ENCODE peak calls at places on chromosomes 3 and 15, in ten cellular contexts. B is ovary; R is sigmoid colon; F is CD4-positive, CD25-positive, alpha-beta regulatory T cell; A is left lung; E is CD4-positive, alpha-beta memory T cell; N is kidney epithelial cell; O is neuronal stem cell; S is A673; K is Peyer's patch. J is an unnamed sample. For H3K36me3, the result is how much of the 10 kb centered on the place peaks cover.

GRCh38 chr15:35271371-35272043 is 186.4 kb upstream of the NANOGP8 start:
- DNase-seq in B (no peak), R (no peak), F (no peak), A (no peak), E (no peak), N (no peak), O (no peak), S (no peak), K (no peak), J (no peak)

GRCh38 chr3:66827726-66828125 is 170.4 kb upstream of the KBTBD8 start:
- DNase-seq in B (no peak), R (no peak), F (no peak), A (no peak), E (no peak), N (no peak), O (no peak), S (no peak), K (no peak), J (no peak)

GRCh38 chr3:172903642-172904041 is 153.1 kb downstream of the ECT2 start:
- DNase-seq in B (no peak), R (no peak), F (no peak), A (no peak), E (no peak), N (no peak), O (no peak), S (peak), K (no peak), J (no peak)

GRCh38 chr3:196225763-196226364 is 9.5 kb downstream of the SLC51A start:
- DNase-seq in B (no peak), R (peak), F (no peak), A (no peak), E (no peak), N (no peak), O (no peak), S (no peak), K (no peak), J (no peak)

GRCh38 chr15:43238691-43239131 is 17.9 kb upstream of the EPB42 start:
- DNase-seq in B (no peak), R (no peak), F (no peak), A (no peak), E (no peak), N (no peak), O (no peak), S (no peak), K (no peak), J (no peak)

GRCh38 chr3:186099178-186099577 is 9.7 kb downstream of the ETV5 start:
- DNase-seq in B (no peak), R (no peak), F (no peak), A (peak), E (no peak), N (no peak), O (no peak), S (peak), K (no peak), J (no peak)

GRCh38 chr3:137172703-137173102 is 214.9 kb downstream of the IL20RB start:
- DNase-seq in B (no peak), R (no peak), F (no peak), A (no peak), E (no peak), N (no peak), O (no peak), S (no peak), K (no peak), J (no peak)

GRCh38 chr15:51799174-51799907 is 30.1 kb upstream of the TMOD3 start:
- DNase-seq in B (no peak), R (no peak), F (no peak), A (no peak), E (no peak), N (no peak), O (no peak), S (no peak), K (no peak), J (no peak)

GRCh38 chr3:88031543-88032148 is 27.2 kb downstream of the CGGBP1 start:
- DNase-seq in B (no peak), R (no peak), F (peak), A (no peak), E (peak), N (no peak), O (no peak), S (peak), K (no peak), J (no peak)

GRCh38 chr3:53821631-53822068 is 24.6 kb downstream of the CHDH start:
- DNase-seq in B (no peak), R (peak), F (no peak), A (no peak), E (no peak), N (peak), O (no peak), S (no peak), K (no peak), J (no peak)

GRCh38 chr3:141373768-141374526 is 5.6 kb downstream of the ZBTB38 start:
- DNase-seq in B (no peak), R (no peak), F (no peak), A (no peak), E (no peak), N (no peak), O (no peak), S (no peak), K (no peak), J (no peak)

GRCh38 chr15:98522127-98522526 is 126.2 kb upstream of the IGF1R start:
- DNase-seq in B (no peak), R (no peak), F (no peak), A (no peak), E (no peak), N (no peak), O (no peak), S (no peak), K (no peak), J (no peak)

GRCh38 chr3:49634736-49635135 is 39.4 kb upstream of the APEH start:
- DNase-seq in B (no peak), R (no peak), F (no peak), A (no peak), E (no peak), N (no peak), O (no peak), S (no peak), K (no peak), J (no peak)

GRCh38 chr3:159757341-159758060 is 231.1 kb upstream of the IL12A start:
- DNase-seq in B (no peak), R (no peak), F (no peak), A (no peak), E (no peak), N (no peak), O (no peak), S (no peak), K (no peak), J (no peak)

GRCh38 chr15:48888836-48889235 is 10.9 kb downstream of the EID1 start:
- DNase-seq in B (no peak), R (no peak), F (no peak), A (no peak), E (no peak), N (no peak), O (no peak), S (no peak), K (no peak), J (no peak)

DNA sequence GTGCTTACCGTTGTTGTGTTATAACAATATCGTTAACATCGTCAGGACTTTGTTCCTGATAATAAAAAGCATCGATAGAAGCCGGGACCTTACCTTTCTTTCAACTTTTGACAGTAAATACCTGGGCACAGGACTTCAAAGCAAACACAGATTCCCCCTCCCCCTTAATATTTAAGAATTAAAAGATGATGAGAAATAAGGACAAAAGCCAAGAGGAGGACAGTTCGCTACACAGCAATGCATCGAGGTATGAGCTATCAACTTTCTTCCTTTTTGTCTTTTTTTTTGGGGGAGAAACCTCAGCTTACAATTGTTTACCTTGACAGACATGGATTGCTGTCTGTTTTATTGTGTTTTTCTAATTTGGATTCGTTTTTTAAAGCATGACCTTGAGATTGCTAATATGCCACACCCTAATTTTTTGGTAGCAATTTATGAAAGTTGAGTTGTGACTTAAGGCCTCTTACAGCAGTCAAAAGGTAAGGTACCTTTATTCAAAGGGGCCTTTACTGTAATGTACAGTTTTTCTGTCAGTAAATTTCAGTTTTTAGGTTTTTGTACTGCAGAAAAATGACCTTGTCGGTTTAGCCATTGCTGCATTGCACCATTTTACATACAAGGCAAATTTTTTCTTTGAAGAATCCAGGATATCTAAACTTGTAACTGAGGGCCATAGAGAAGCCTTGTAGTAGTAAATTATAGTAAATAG is 1.1 kb downstream of the CHD2 start:
- DNase-seq in B (no peak), R (no peak), F (peak), A (no peak), E (no peak), N (no peak), O (no peak), S (no peak), K (no peak), J (peak)
- H3K36me3 ChIP-seq in B (under half), R (under half), F (under half), A (under half), E (under half), N (under half), O (under half), S (half or more), K (under half), J (under half)

DNA sequence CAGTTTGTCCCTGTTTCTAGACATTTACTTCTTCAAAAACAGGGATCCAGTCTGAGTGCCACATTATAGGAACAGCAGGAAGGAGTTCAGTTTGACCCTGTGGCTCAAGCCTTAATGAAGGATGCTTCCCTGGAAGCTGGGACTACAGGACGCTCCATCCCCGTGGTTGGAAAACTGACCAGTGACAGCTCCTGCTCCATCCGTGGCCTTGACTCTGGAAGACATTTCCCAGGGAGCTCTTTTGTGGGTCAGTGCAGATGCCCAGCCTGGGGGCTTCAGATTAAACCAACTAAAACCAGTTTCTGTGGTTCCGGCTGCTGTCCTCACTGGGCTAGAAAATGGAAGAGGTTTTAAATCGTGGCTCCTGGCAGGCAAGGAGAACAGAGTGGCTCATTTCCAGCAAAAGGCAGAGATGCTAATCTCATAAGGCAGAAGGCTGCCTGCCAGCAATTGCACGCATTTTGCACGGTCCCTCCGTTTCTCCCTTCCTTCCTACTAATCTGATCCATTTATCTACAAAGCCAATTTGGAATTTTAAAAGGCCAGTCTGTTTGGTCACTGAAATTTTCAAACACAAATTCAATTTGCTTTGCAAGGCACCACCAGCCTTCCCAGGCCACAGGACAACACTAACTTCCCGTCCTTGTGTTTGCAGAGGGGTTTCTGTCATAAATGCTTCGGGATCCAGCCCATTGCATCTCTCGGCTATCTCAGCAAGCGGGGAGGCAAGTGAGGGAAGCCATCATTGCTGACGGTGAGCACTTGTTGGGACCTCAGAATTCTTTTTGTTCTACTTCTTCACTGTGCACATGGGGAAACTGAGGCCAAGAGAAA is 6.2 kb upstream of the SSUH2 start:
- DNase-seq in B (no peak), R (peak), F (no peak), A (no peak), E (no peak), N (no peak), O (no peak), S (peak), K (no peak), J (no peak)
- H3K36me3 ChIP-seq in B (under half), R (under half), F (under half), A (under half), E (under half), N (under half), O (under half), S (under half), K (under half), J (under half)

DNA sequence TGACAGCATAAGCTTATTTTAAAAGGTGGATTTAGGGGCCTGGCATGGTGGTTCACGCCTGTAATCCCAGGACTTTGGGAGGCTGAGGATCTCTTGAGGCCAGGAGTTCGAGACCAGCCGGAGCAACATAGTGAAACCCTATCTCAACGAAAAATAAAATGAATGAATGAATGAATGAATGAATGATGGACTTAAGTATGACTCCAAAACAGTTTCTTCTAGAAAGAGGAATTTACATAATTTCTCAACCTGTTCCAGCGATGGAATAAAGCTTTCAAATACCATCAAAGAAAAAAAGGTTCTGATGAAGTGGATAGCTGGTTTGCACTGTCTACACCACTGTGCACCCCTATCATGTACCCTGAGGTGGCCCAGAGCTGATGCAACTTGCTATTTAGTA is 20.1 kb upstream of the NR2C2 start:
- DNase-seq in B (no peak), R (no peak), F (no peak), A (no peak), E (no peak), N (no peak), O (no peak), S (no peak), K (no peak), J (no peak)
- H3K36me3 ChIP-seq in B (under half), R (under half), F (under half), A (under half), E (under half), N (under half), O (under half), S (under half), K (under half), J (under half)

GRCh38 chr3:47495886-47496285 is 17.6 kb downstream of the ELP6 start:
- DNase-seq in B (peak), R (no peak), F (no peak), A (no peak), E (no peak), N (no peak), O (no peak), S (no peak), K (no peak), J (no peak)
- H3K36me3 ChIP-seq in B (under half), R (half or more), F (under half), A (half or more), E (under half), N (under half), O (under half), S (under half), K (half or more), J (half or more)

GRCh38 chr3:45716790-45717336 is 27.7 kb downstream of the SACM1L start:
- DNase-seq in B (no peak), R (no peak), F (no peak), A (no peak), E (no peak), N (no peak), O (no peak), S (no peak), K (no peak), J (no peak)
- H3K36me3 ChIP-seq in B (under half), R (half or more), F (half or more), A (half or more), E (under half), N (under half), O (under half), S (under half), K (under half), J (under half)

GRCh38 chr3:45011756-45012441 is 14.2 kb upstream of the CLEC3B start:
- DNase-seq in B (peak), R (peak), F (peak), A (no peak), E (no peak), N (peak), O (no peak), S (peak), K (no peak), J (no peak)

GRCh38 chr3:45012577-45012976 is 13.5 kb upstream of the CLEC3B start:
- DNase-seq in B (no peak), R (no peak), F (no peak), A (no peak), E (no peak), N (no peak), O (no peak), S (no peak), K (no peak), J (no peak)

GRCh38 chr3:45009868-45010267 is 16.2 kb upstream of the CLEC3B start:
- DNase-seq in B (no peak), R (no peak), F (no peak), A (no peak), E (no peak), N (no peak), O (no peak), S (no peak), K (no peak), J (no peak)

GRCh38 chr3:45008117-45008516 is 18.0 kb upstream of the CLEC3B start:
- DNase-seq in B (no peak), R (no peak), F (no peak), A (no peak), E (no peak), N (no peak), O (no peak), S (no peak), K (no peak), J (no peak)

GRCh38 chr3:45010718-45011355 is 15.3 kb upstream of the CLEC3B start:
- DNase-seq in B (no peak), R (no peak), F (no peak), A (no peak), E (no peak), N (peak), O (no peak), S (no peak), K (no peak), J (no peak)
- H3K36me3 ChIP-seq in B (under half), R (under half), F (under half), A (half or more), E (under half), N (under half), O (under half), S (under half), K (under half), J (half or more)

GRCh38 chr3:139355502-139355901 is 11.7 kb downstream of the MRPS22 start:
- DNase-seq in B (no peak), R (no peak), F (no peak), A (no peak), E (no peak), N (no peak), O (no peak), S (no peak), K (no peak), J (no peak)
- H3K36me3 ChIP-seq in B (under half), R (half or more), F (half or more), A (half or more), E (half or more), N (under half), O (under half), S (half or more), K (half or more), J (half or more)

GRCh38 chr15:57411945-57412768 is 35.9 kb downstream of the CGNL1 start:
- DNase-seq in B (no peak), R (no peak), F (no peak), A (no peak), E (no peak), N (no peak), O (no peak), S (no peak), K (no peak), J (no peak)

GRCh38 chr15:57418640-57419039 is 42.3 kb downstream of the CGNL1 start:
- DNase-seq in B (no peak), R (no peak), F (no peak), A (no peak), E (no peak), N (peak), O (no peak), S (no peak), K (no peak), J (no peak)

GRCh38 chr15:57419335-57419734 is 43.0 kb downstream of the CGNL1 start:
- DNase-seq in B (no peak), R (no peak), F (no peak), A (no peak), E (no peak), N (no peak), O (no peak), S (no peak), K (no peak), J (no peak)

GRCh38 chr15:57410373-57410772 is 34.1 kb downstream of the CGNL1 start:
- DNase-seq in B (no peak), R (no peak), F (no peak), A (no peak), E (no peak), N (no peak), O (no peak), S (no peak), K (no peak), J (no peak)

GRCh38 chr15:57415559-57415958 is 39.3 kb downstream of the CGNL1 start:
- DNase-seq in B (no peak), R (no peak), F (no peak), A (no peak), E (no peak), N (no peak), O (no peak), S (no peak), K (no peak), J (no peak)
- H3K36me3 ChIP-seq in B (under half), R (under half), F (under half), A (under half), E (under half), N (under half), O (under half), S (under half), K (under half), J (under half)

DNA sequence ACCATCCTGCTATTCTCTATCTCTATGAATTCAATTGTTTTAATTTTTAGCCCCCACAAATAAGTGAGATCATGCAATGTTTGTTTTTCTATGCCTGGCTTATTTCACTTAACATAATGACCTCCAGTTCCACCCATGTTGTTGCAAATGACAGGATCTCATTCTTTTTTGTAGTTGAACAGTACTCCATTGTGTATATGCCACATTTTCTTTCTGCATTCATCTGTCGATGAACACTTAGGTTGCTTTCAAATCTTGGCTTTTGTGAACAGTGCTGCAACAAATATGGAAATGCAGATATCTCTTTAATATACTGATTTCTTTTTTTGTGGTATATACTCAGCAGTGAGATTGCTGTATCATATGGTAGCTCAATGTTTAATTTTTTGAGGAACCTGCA is 58.7 kb downstream of the RETNLB start:
- DNase-seq in B (no peak), R (no peak), F (no peak), A (no peak), E (no peak), N (no peak), O (no peak), S (no peak), K (no peak), J (no peak)
- H3K36me3 ChIP-seq in B (under half), R (under half), F (under half), A (under half), E (under half), N (under half), O (under half), S (under half), K (under half), J (under half)

GRCh38 chr15:59646271-59646670 is 11.0 kb downstream of the GTF2A2 start:
- DNase-seq in B (no peak), R (no peak), F (no peak), A (no peak), E (no peak), N (no peak), O (no peak), S (no peak), K (no peak), J (peak)
- H3K36me3 ChIP-seq in B (under half), R (half or more), F (half or more), A (half or more), E (under half), N (under half), O (under half), S (under half), K (under half), J (under half)

J was measured in HAP-1.